ENCODE peak calls at places on chromosomes 6 and 20, in seven cellular contexts. S, M, P, C, E, G and L are unnamed samples.

GRCh38 chr20:62698231-62698630 is 10.4 kb upstream of the NTSR1 start:
- DNase-seq in G (no peak), E (no peak), M (no peak), C (no peak), P (no peak), S (no peak), L (no peak)

GRCh38 chr20:7161690-7162089 is 394.2 kb downstream of the BMP2 start:
- DNase-seq in G (no peak), P (no peak), E (no peak), M (peak), S (no peak), C (peak), L (no peak)

GRCh38 chr6:44942201-44942600 is 385.9 kb upstream of the RUNX2 start:
- DNase-seq in P (no peak), E (no peak), M (no peak), G (no peak), S (no peak), C (no peak), L (no peak)

GRCh38 chr6:161233986-161234620 is 39.8 kb downstream of the AGPAT4 start:
- DNase-seq in E (peak), M (peak), S (no peak), P (no peak), C (no peak), G (no peak), L (no peak)

GRCh38 chr6:165135889-165136288 is 173.5 kb downstream of the C6orf118 start:
- DNase-seq in G (no peak), S (no peak), M (no peak), E (no peak), P (no peak), C (no peak), L (no peak)

GRCh38 chr20:3051385-3052019 is 5.7 kb downstream of the MRPS26 start:
- DNase-seq in G (no peak), C (no peak), E (no peak), P (no peak), M (no peak), S (no peak), L (no peak)

GRCh38 chr6:52098649-52099184 is 11.3 kb upstream of the PKHD1 start:
- DNase-seq in M (peak), C (no peak), S (no peak), P (no peak), E (no peak), G (no peak), L (no peak)

GRCh38 chr6:141252828-141253608 is 879.7 kb upstream of the GJE1 start:
- DNase-seq in S (no peak), P (no peak), C (no peak), M (no peak), E (no peak), G (no peak), L (no peak)

GRCh38 chr6:63014290-63014689 is 197.0 kb upstream of the FKBP1C start:
- DNase-seq in P (no peak), E (no peak), C (no peak), G (no peak), S (no peak), M (no peak), L (no peak)

GRCh38 chr20:33079267-33079666 is at the start of gene BPIFB4:
- DNase-seq in M (no peak), S (no peak), P (no peak), E (no peak), C (no peak), G (no peak), L (no peak)

GRCh38 chr6:35052694-35053565 is 88.2 kb downstream of the TCP11 start:
- DNase-seq in C (no peak), G (no peak), E (no peak), M (no peak), P (no peak), S (no peak), L (no peak)
- TF ChIP-seq POLR2AphosphoS5 in C (no peak), G (no peak), E (no peak), M (no peak), P (no peak), S (no peak), L (no peak)

DNA sequence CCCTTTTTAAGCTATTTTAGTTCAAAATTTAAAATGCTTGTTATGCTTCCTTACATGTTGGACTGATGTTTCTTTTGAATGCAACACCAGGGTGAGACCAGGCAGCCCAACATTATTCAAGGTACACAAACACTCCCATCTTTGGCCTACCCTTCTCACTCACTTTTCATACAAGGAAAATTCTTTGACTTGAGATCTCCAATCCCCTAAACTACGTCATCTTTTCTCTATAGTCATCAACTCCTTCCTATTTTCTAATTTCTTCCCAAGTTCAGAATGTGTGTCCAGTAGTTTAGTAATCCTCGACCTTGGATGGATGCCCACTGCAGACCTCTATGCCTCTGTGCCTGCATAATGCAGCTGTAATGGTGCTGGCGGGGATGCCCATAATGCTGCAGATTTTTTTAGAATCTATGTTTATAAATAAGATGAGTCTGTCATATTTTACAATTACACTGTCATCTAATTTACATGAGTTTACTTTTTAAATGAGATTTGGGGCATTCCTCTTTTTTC is 108.7 kb downstream of the ID4 start:
- DNase-seq in G (no peak), C (no peak), E (no peak), M (no peak), S (no peak), P (no peak), L (no peak)
- TF ChIP-seq TAF1 in G (no peak), C (no peak), E (no peak), M (no peak), S (no peak), P (no peak), L (no peak)

GRCh38 chr20:41639630-41640029 is 21.5 kb upstream of the CHD6 start:
- DNase-seq in C (no peak), P (no peak), M (no peak), E (no peak), S (no peak), G (no peak), L (no peak)

GRCh38 chr20:41650221-41650948 is 32.2 kb upstream of the CHD6 start:
- DNase-seq in G (no peak), E (no peak), C (no peak), M (no peak), P (no peak), S (no peak), L (no peak)

GRCh38 chr20:41649489-41649888 is 31.3 kb upstream of the CHD6 start:
- DNase-seq in E (no peak), M (no peak), P (no peak), S (no peak), G (no peak), C (no peak), L (no peak)

GRCh38 chr20:41643504-41643938 is 25.3 kb upstream of the CHD6 start:
- DNase-seq in M (no peak), P (no peak), S (no peak), G (peak), E (no peak), C (peak), L (no peak)

GRCh38 chr20:41645372-41645771 is 27.2 kb upstream of the CHD6 start:
- DNase-seq in G (no peak), M (no peak), C (no peak), P (no peak), S (no peak), E (no peak), L (no peak)
- TF ChIP-seq POLR2AphosphoS5 in G (no peak), M (no peak), C (no peak), P (no peak), S (no peak), E (no peak), L (no peak)

GRCh38 chr6:14039038-14039437 is 78.5 kb upstream of the CD83 start:
- DNase-seq in P (no peak), E (no peak), G (peak), M (no peak), S (no peak), C (no peak), L (no peak)

GRCh38 chr6:14036911-14037310 is 80.7 kb upstream of the CD83 start:
- DNase-seq in S (no peak), C (no peak), G (no peak), M (no peak), P (no peak), E (no peak), L (no peak)

GRCh38 chr6:14037402-14038277 is 79.9 kb upstream of the CD83 start:
- DNase-seq in P (no peak), C (no peak), M (no peak), S (no peak), G (peak), E (no peak), L (no peak)

GRCh38 chr6:14040042-14040441 is 77.5 kb upstream of the CD83 start:
- DNase-seq in P (no peak), C (peak), M (no peak), G (no peak), E (no peak), S (no peak), L (no peak)

GRCh38 chr6:14038636-14039035 is 78.9 kb upstream of the CD83 start:
- DNase-seq in M (no peak), E (no peak), G (no peak), C (no peak), P (no peak), S (no peak), L (no peak)
- TF ChIP-seq TAF1 in M (no peak), E (no peak), G (no peak), C (no peak), P (no peak), S (no peak), L (no peak)

GRCh38 chr20:4607287-4607713 is 114.4 kb upstream of the PRND start:
- DNase-seq in P (peak), S (peak), G (peak), M (peak), C (peak), E (peak), L (peak)
- TF ChIP-seq POLR2AphosphoS5 in P (no peak), S (no peak), G (no peak), M (no peak), C (no peak), E (no peak), L (no peak)

DNA sequence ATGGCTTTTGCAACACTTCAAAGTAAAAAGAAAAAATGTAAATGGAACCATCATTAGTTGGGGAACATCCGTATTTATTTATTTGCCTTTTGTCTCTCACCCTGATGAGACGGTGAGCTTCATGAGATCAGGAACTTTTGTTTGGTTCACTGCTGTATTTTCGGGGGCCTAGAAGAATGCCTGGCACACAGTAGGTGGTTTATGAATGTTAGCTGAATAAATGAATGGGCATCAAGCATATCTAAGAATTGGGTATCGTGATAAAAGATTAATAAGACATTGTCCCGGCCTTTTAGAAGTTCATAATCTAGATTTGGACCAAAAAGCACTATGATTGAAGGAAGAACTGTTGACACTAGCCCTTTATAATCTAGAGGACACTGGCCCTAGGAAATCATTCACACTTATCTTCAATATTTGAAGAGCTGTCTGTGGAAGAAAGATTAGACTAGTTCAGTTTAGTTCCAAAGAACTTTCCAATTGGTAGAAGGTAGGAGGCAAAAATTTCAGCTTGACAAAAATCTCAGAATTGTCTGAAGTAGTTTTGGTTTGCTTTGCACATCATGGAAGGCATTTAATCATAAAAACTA is 70.3 kb upstream of the CD83 start:
- DNase-seq in C (no peak), G (no peak), M (no peak), P (no peak), E (no peak), S (no peak), L (no peak)
- TF ChIP-seq TAF1 in C (no peak), G (no peak), M (no peak), P (no peak), E (no peak), S (no peak), L (no peak)